ENCODE peak calls at places on chromosomes 1 and 21, in six cellular contexts. Q is right lobe of liver, L is body of pancreas, G is IMR-90, W is testis, R is esophagus squamous epithelium. S is an unnamed sample.

GRCh38 chr1:204299828-204300365 is 59.8 kb downstream of the PLEKHA6 start:
- DNase-seq in W (no peak), R (no peak), Q (no peak), G (no peak), L (no peak), S (no peak)

GRCh38 chr1:223844962-223845809 is 561 bp downstream of the TP53BP2 start:
- DNase-seq in R (peak; percentile 53), W (peak; percentile 46), Q (no peak), G (peak; percentile 62), L (peak; percentile 64), S (peak; percentile 33)

GRCh38 chr1:234871710-234872262 is 256.9 kb downstream of the TOMM20 start:
- DNase-seq in R (no peak), L (no peak), Q (no peak), G (peak; percentile 34), W (no peak), S (no peak)

GRCh38 chr1:223706077-223706988 is 6.0 kb upstream of the CAPN2 start:
- DNase-seq in R (no peak), L (no peak), Q (no peak), G (peak; percentile 96), W (no peak), S (no peak)

GRCh38 chr1:202579806-202580205 is 130.4 kb downstream of the SYT2 start:
- DNase-seq in Q (no peak), W (no peak), L (no peak), G (peak; percentile 96), R (no peak), S (no peak)

GRCh38 chr1:56584910-56585528 is 5.7 kb upstream of the PLPP3 start:
- DNase-seq in W (peak; percentile 53), G (peak; percentile 77), L (peak; percentile 60), R (no peak), Q (no peak), S (peak; percentile 30)

GRCh38 chr1:51729824-51730284 is 113.0 kb downstream of the OSBPL9 start:
- DNase-seq in G (peak; percentile 6), R (no peak), W (peak; percentile 37), Q (no peak), L (no peak), S (no peak)

GRCh38 chr1:228280961-228281591 is 73.2 kb downstream of the OBSCN start:
- DNase-seq in R (no peak), Q (peak; percentile 43), L (no peak), G (no peak), W (no peak), S (no peak)

GRCh38 chr1:156816561-156817328 is at the start of gene SH2D2A:
- DNase-seq in W (peak; percentile 42), Q (no peak), L (peak; percentile 39), R (peak; percentile 23), G (peak; percentile 41), S (no peak)

GRCh38 chr1:68459796-68460195 is 10.0 kb upstream of the RPE65 start:
- DNase-seq in R (no peak), W (no peak), L (no peak), Q (no peak), G (peak; percentile 37), S (no peak)

GRCh38 chr1:225808136-225808535 is 1.8 kb upstream of the EPHX1 start:
- DNase-seq in L (no peak), G (no peak), Q (no peak), R (no peak), W (no peak), S (no peak)

GRCh38 chr21:44761011-44761729 is 40.5 kb downstream of the UBE2G2 start:
- DNase-seq in R (no peak), G (no peak), L (no peak), W (no peak), Q (no peak), S (no peak)

GRCh38 chr1:71861022-71861421 is 421.3 kb downstream of the NEGR1 start:
- DNase-seq in G (peak; percentile 68), L (no peak), Q (no peak), R (no peak), W (no peak), S (no peak)

GRCh38 chr1:170675825-170676224 is 11.9 kb downstream of the PRRX1 start:
- DNase-seq in L (no peak), Q (no peak), W (no peak), G (no peak), R (no peak), S (no peak)

GRCh38 chr1:63064135-63064534 is 258.2 kb upstream of the FOXD3 start:
- DNase-seq in R (no peak), G (no peak), Q (no peak), W (no peak), L (no peak), S (no peak)

GRCh38 chr1:2050793-2051682 is 827 bp downstream of the PRKCZ start:
- DNase-seq in Q (no peak), R (no peak), W (no peak), L (peak; percentile 24), G (no peak), S (no peak)

GRCh38 chr1:148315081-148315811 is 163.2 kb upstream of the NBPF11 start:
- DNase-seq in Q (no peak), L (no peak), W (no peak), G (no peak), R (no peak), S (no peak)

GRCh38 chr1:23376890-23377811 is 7.5 kb upstream of the ZNF436 start:
- DNase-seq in Q (no peak), L (peak; percentile 32), W (peak; percentile 50), G (peak; percentile 90), R (no peak), S (peak; percentile 48)

GRCh38 chr1:235679005-235679404 is 29.4 kb upstream of the GNG4 start:
- DNase-seq in Q (no peak), G (no peak), L (peak; percentile 47), W (no peak), R (no peak), S (no peak)

GRCh38 chr1:212814989-212815388 is 23.3 kb downstream of the TATDN3 start:
- DNase-seq in Q (no peak), L (no peak), W (peak; percentile 34), R (no peak), G (no peak), S (peak; percentile 13)

GRCh38 chr21:45644041-45644906 is 749 bp downstream of the PCBP3 start:
- DNase-seq in L (no peak), G (no peak), R (no peak), Q (no peak), W (no peak), S (no peak)

GRCh38 chr21:16420086-16420724 is 690.4 kb downstream of the USP25 start:
- DNase-seq in W (peak; percentile 76), L (peak; percentile 62), G (peak; percentile 18), Q (peak; percentile 59), R (no peak), S (peak; percentile 67)

GRCh38 chr1:45792744-45793143 is 10.7 kb upstream of the MAST2 start:
- DNase-seq in R (no peak), G (no peak), L (no peak), W (no peak), Q (no peak), S (no peak)

DNA sequence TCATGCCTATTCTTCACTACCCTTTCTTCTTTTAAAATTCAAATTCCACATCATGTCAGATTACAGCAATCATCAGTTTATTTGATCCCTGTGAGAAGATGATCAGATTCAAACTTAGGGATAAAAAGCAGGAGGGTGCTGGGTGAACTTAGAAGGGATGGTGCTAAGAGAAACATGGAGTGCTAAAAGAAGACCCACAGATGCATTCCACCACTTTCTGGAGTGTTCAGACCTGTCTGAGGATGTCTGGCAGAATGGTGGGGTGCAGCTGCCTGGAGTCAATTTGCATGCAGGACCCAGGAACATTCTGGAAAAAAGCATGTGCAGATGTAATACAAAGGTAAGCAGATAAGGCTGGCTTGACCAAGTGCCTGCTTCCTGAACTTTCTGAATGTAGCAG is 372.9 kb upstream of the RUNX1 start:
- DNase-seq in W (no peak), G (no peak), Q (no peak), L (no peak), R (no peak), S (no peak)
- TF ChIP-seq POLR2A in W (no peak), G (no peak), Q (no peak), L (no peak), R (no peak), S (no peak)

GRCh38 chr1:116332461-116332860 is 40.6 kb upstream of the ATP1A1 start:
- DNase-seq in L (no peak), W (no peak), R (no peak), G (no peak), Q (no peak), S (no peak)

GRCh38 chr1:116333171-116334014 is 39.7 kb upstream of the ATP1A1 start:
- DNase-seq in G (no peak), W (no peak), L (no peak), R (no peak), Q (no peak), S (no peak)

GRCh38 chr1:116335847-116336246 is 37.2 kb upstream of the ATP1A1 start:
- DNase-seq in W (no peak), Q (no peak), L (no peak), R (no peak), G (no peak), S (no peak)

GRCh38 chr1:116334868-116335649 is 38.0 kb upstream of the ATP1A1 start:
- DNase-seq in R (no peak), Q (no peak), L (no peak), W (no peak), G (peak; percentile 9), S (no peak)

DNA sequence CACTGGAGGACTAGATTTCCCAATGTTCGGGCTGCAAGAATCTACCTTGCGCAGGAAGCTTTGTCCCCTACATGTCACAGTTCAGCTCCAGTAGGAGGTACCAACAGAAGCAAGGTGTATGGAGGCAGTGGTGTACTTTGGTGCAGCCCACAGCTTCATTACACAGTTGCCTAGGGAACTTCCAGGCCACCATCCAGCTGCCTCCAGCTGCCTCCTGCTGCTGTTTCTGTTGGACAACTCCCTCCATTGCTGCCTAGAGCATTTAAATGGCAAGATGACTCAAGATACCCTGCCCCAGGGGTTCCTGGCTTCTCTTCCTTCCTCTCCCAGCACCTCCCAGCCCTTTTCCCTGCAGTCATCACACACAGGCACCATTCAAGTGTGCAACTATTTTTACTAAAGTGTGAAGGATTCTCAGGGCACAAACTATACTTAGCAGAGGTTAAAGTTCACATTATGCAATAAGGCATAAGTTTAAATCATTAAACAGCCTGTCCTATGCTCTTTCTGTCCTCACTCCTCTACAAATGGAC is 39.0 kb upstream of the ATP1A1 start:
- DNase-seq in Q (peak; percentile 78), W (no peak), G (peak; percentile 30), R (no peak), L (peak; percentile 61), S (no peak)
- H3K27me3 ChIP-seq in Q (no peaks in the 10 kb centered on the region), W (no peaks in the 10 kb centered on the region), G (peaks cover 9% of the 10 kb centered on the region), R (no peaks in the 10 kb centered on the region), L (no peaks in the 10 kb centered on the region), S (no peaks in the 10 kb centered on the region)

GRCh38 chr1:12677565-12677964 is 33.7 kb downstream of the AADACL4 start:
- DNase-seq in G (no peak), L (no peak), Q (no peak), W (no peak), R (no peak), S (no peak)

GRCh38 chr1:12678820-12679219 is 34.9 kb downstream of the AADACL4 start:
- DNase-seq in L (no peak), R (no peak), G (no peak), Q (no peak), W (no peak), S (no peak)

GRCh38 chr1:12674358-12674757 is 30.5 kb downstream of the AADACL4 start:
- DNase-seq in R (no peak), W (no peak), Q (no peak), G (no peak), L (no peak), S (no peak)

GRCh38 chr1:12678350-12678749 is 34.5 kb downstream of the AADACL4 start:
- DNase-seq in W (no peak), R (no peak), G (no peak), Q (no peak), L (no peak), S (no peak)
- TF ChIP-seq POLR2A in W (no peak), R (no peak), G (no peak), Q (no peak), L (no peak), S (no peak)

GRCh38 chr1:39902121-39902807 is 547 bp upstream of the MYCL start:
- DNase-seq in L (peak; percentile 93), G (peak; percentile 26), Q (peak; percentile 86), W (peak; percentile 78), R (no peak), S (peak; percentile 84)
- H3K27me3 ChIP-seq in L (no peaks in the 10 kb centered on the region), G (peaks cover 22% of the 10 kb centered on the region), Q (no peaks in the 10 kb centered on the region), W (no peaks in the 10 kb centered on the region), R (peaks cover 69% of the 10 kb centered on the region), S (no peaks in the 10 kb centered on the region)

S was measured in prostate gland.